ENCODE peak calls at places on chromosomes 5 and 9, in seven cellular contexts. One of them, this sample, is unnamed.

GRCh38 chr5:95020382-95020781 is 264.5 kb downstream of the MCTP1 start:
- DNase-seq in endothelial cell of umbilical vein: no peak
- DNase-seq in uterus: no peak
- DNase-seq in A549: no peak
- DNase-seq in heart left ventricle: no peak
- DNase-seq in ovary: no peak
- DNase-seq in IMR-90: no peak
- DNase-seq in this sample: no peak

GRCh38 chr9:132531187-132531586 is 51.2 kb upstream of the BARHL1 start:
- DNase-seq in endothelial cell of umbilical vein: no peak
- DNase-seq in uterus: no peak
- DNase-seq in A549: no peak
- DNase-seq in heart left ventricle: no peak
- DNase-seq in ovary: no peak
- DNase-seq in IMR-90: no peak
- DNase-seq in this sample: no peak

GRCh38 chr9:19085295-19085694 is 17.4 kb downstream of the HAUS6 start:
- DNase-seq in endothelial cell of umbilical vein: peak
- DNase-seq in uterus: no peak
- DNase-seq in A549: peak
- DNase-seq in heart left ventricle: no peak
- DNase-seq in ovary: no peak
- DNase-seq in IMR-90: no peak
- DNase-seq in this sample: no peak

GRCh38 chr5:113140837-113141661 is 164.5 kb downstream of the DCP2 start:
- DNase-seq in endothelial cell of umbilical vein: no peak
- DNase-seq in uterus: peak
- DNase-seq in A549: no peak
- DNase-seq in heart left ventricle: no peak
- DNase-seq in ovary: no peak
- DNase-seq in IMR-90: peak
- DNase-seq in this sample: peak

GRCh38 chr5:17620627-17621026 is 10.4 kb downstream of the TAF11L12 start:
- DNase-seq in endothelial cell of umbilical vein: no peak
- DNase-seq in uterus: no peak
- DNase-seq in A549: no peak
- DNase-seq in heart left ventricle: no peak
- DNase-seq in ovary: no peak
- DNase-seq in IMR-90: no peak
- DNase-seq in this sample: no peak

GRCh38 chr9:35272989-35273388 is 111.2 kb downstream of the UNC13B start:
- DNase-seq in endothelial cell of umbilical vein: peak
- DNase-seq in uterus: no peak
- DNase-seq in A549: no peak
- DNase-seq in heart left ventricle: no peak
- DNase-seq in ovary: no peak
- DNase-seq in IMR-90: peak
- DNase-seq in this sample: no peak

GRCh38 chr5:173823721-173824567 is 64.2 kb upstream of the CPEB4 start:
- DNase-seq in endothelial cell of umbilical vein: peak
- DNase-seq in uterus: no peak
- DNase-seq in A549: peak
- DNase-seq in heart left ventricle: no peak
- DNase-seq in ovary: peak
- DNase-seq in IMR-90: peak
- DNase-seq in this sample: no peak

GRCh38 chr9:31304576-31304975 is 1079.9 kb upstream of the ACO1 start:
- DNase-seq in endothelial cell of umbilical vein: peak
- DNase-seq in uterus: no peak
- DNase-seq in A549: peak
- DNase-seq in heart left ventricle: no peak
- DNase-seq in ovary: no peak
- DNase-seq in IMR-90: peak
- DNase-seq in this sample: no peak

GRCh38 chr5:1479581-1480188 is 34.4 kb upstream of the SLC6A3 start:
- DNase-seq in endothelial cell of umbilical vein: peak
- DNase-seq in uterus: peak
- DNase-seq in A549: peak
- DNase-seq in heart left ventricle: peak
- DNase-seq in ovary: peak
- DNase-seq in IMR-90: peak
- DNase-seq in this sample: no peak

GRCh38 chr5:139064613-139065012 is 133.6 kb downstream of the SIL1 start:
- DNase-seq in endothelial cell of umbilical vein: no peak
- DNase-seq in uterus: no peak
- DNase-seq in A549: no peak
- DNase-seq in heart left ventricle: no peak
- DNase-seq in ovary: no peak
- DNase-seq in IMR-90: no peak
- DNase-seq in this sample: no peak

GRCh38 chr5:158140120-158140778 is 281.3 kb upstream of the CLINT1 start:
- DNase-seq in endothelial cell of umbilical vein: no peak
- DNase-seq in uterus: peak
- DNase-seq in A549: no peak
- DNase-seq in heart left ventricle: no peak
- DNase-seq in ovary: peak
- DNase-seq in IMR-90: no peak
- DNase-seq in this sample: no peak

GRCh38 chr5:132782101-132782500 is 5.1 kb upstream of the SEPTIN8 start:
- DNase-seq in endothelial cell of umbilical vein: peak
- DNase-seq in uterus: no peak
- DNase-seq in A549: no peak
- DNase-seq in heart left ventricle: no peak
- DNase-seq in ovary: no peak
- DNase-seq in IMR-90: peak
- DNase-seq in this sample: no peak

GRCh38 chr5:127959152-127959764 is 124.3 kb upstream of the SLC12A2 start:
- DNase-seq in endothelial cell of umbilical vein: peak
- DNase-seq in uterus: peak
- DNase-seq in A549: peak
- DNase-seq in heart left ventricle: peak
- DNase-seq in ovary: peak
- DNase-seq in IMR-90: peak
- DNase-seq in this sample: no peak

GRCh38 chr9:132415181-132415580 is 5.2 kb downstream of the CFAP77 start:
- DNase-seq in endothelial cell of umbilical vein: no peak
- DNase-seq in uterus: no peak
- DNase-seq in A549: no peak
- DNase-seq in heart left ventricle: no peak
- DNase-seq in ovary: no peak
- DNase-seq in IMR-90: no peak
- DNase-seq in this sample: no peak

GRCh38 chr5:121851643-121852574 is at the start of gene FTMT:
- DNase-seq in endothelial cell of umbilical vein: no peak
- DNase-seq in uterus: no peak
- DNase-seq in A549: no peak
- DNase-seq in heart left ventricle: peak
- DNase-seq in ovary: no peak
- DNase-seq in IMR-90: no peak
- DNase-seq in this sample: no peak

GRCh38 chr5:130773813-130774212 is 391.2 kb downstream of the HINT1 start:
- DNase-seq in endothelial cell of umbilical vein: no peak
- DNase-seq in uterus: no peak
- DNase-seq in A549: peak
- DNase-seq in heart left ventricle: no peak
- DNase-seq in ovary: no peak
- DNase-seq in IMR-90: no peak
- DNase-seq in this sample: no peak

GRCh38 chr9:128575469-128575868 is 23.1 kb downstream of the SPTAN1 start:
- DNase-seq in endothelial cell of umbilical vein: peak
- DNase-seq in uterus: no peak
- DNase-seq in A549: no peak
- DNase-seq in heart left ventricle: no peak
- DNase-seq in ovary: no peak
- DNase-seq in IMR-90: no peak
- DNase-seq in this sample: no peak

GRCh38 chr9:36572515-36573418 is at the start of gene MELK:
- DNase-seq in endothelial cell of umbilical vein: peak
- DNase-seq in uterus: peak
- DNase-seq in A549: peak
- DNase-seq in heart left ventricle: peak
- DNase-seq in ovary: peak
- DNase-seq in IMR-90: peak
- DNase-seq in this sample: peak

GRCh38 chr9:129316281-129317030 is 138.4 kb upstream of the IER5L start:
- DNase-seq in endothelial cell of umbilical vein: no peak
- DNase-seq in uterus: no peak
- DNase-seq in A549: no peak
- DNase-seq in heart left ventricle: no peak
- DNase-seq in ovary: no peak
- DNase-seq in IMR-90: no peak
- DNase-seq in this sample: peak

GRCh38 chr5:56110646-56111403 is 116.1 kb upstream of the IL6ST start:
- DNase-seq in endothelial cell of umbilical vein: no peak
- DNase-seq in uterus: no peak
- DNase-seq in A549: no peak
- DNase-seq in heart left ventricle: no peak
- DNase-seq in ovary: no peak
- DNase-seq in IMR-90: peak
- DNase-seq in this sample: no peak

DNA sequence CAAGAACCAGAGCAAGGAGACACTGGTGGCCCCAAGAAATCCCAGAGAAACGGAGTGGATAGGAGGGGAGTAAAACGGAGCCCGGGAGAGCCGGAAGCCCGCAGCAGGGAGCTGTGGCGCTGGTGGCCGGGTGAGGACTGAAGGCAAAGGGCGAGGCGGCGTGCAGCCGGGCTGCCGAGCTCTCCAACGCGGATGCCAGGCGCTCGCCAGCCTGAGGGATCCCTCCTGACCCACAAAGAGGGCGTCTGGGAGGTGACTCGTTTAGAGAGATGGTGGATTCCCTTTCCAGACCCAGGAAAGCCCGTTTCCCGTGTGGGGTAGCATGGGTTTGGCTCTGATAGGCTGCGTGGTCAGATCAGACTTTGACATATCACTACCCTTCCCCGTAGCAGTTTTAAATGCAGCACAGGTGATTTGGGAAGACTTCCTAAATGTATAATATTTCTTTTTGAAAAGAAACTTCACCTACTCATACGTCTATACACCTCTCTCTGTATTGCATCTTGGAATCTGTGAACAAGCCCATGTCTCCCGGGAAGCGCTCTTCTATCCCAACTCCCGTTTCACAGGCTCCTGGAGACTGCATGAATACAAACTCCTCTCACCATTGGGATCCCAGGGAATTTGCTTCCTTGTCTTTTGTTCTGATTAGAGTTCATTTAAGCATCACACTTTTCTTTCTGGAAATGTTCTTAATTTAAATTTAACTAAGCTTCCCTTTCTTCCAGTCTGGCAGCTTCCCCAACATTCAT is 158.1 kb downstream of the C9orf152 start:
- DNase-seq in endothelial cell of umbilical vein: no peak
- DNase-seq in uterus: peak
- DNase-seq in A549: no peak
- DNase-seq in heart left ventricle: peak
- DNase-seq in ovary: no peak
- DNase-seq in IMR-90: no peak
- DNase-seq in this sample: no peak
- TF ChIP-seq POLR2A in endothelial cell of umbilical vein: peak
- TF ChIP-seq POLR2A in uterus: no peak
- TF ChIP-seq POLR2A in A549: no peak
- TF ChIP-seq POLR2A in heart left ventricle: no peak
- TF ChIP-seq POLR2A in ovary: no peak
- TF ChIP-seq POLR2A in IMR-90: no peak
- TF ChIP-seq POLR2A in this sample: no peak

GRCh38 chr9:117088786-117089185 is 326.1 kb downstream of the ASTN2 start:
- DNase-seq in endothelial cell of umbilical vein: no peak
- DNase-seq in uterus: no peak
- DNase-seq in A549: no peak
- DNase-seq in heart left ventricle: no peak
- DNase-seq in ovary: no peak
- DNase-seq in IMR-90: no peak
- DNase-seq in this sample: no peak
- TF ChIP-seq CTCF in endothelial cell of umbilical vein: no peak
- TF ChIP-seq CTCF in uterus: no peak
- TF ChIP-seq CTCF in A549: no peak
- TF ChIP-seq CTCF in heart left ventricle: no peak
- TF ChIP-seq CTCF in ovary: no peak
- TF ChIP-seq CTCF in IMR-90: no peak
- TF ChIP-seq CTCF in this sample: no peak

GRCh38 chr5:61332369-61332745 is 299 bp downstream of the ZSWIM6 start:
- DNase-seq in endothelial cell of umbilical vein: no peak
- DNase-seq in uterus: peak
- DNase-seq in A549: no peak
- DNase-seq in heart left ventricle: peak
- DNase-seq in ovary: no peak
- DNase-seq in IMR-90: no peak
- DNase-seq in this sample: no peak

GRCh38 chr5:61331407-61332368 is at the start of gene ZSWIM6:
- DNase-seq in endothelial cell of umbilical vein: peak
- DNase-seq in uterus: peak
- DNase-seq in A549: peak
- DNase-seq in heart left ventricle: peak
- DNase-seq in ovary: peak
- DNase-seq in IMR-90: peak
- DNase-seq in this sample: peak

GRCh38 chr5:61329729-61330128 is 2.3 kb upstream of the ZSWIM6 start:
- DNase-seq in endothelial cell of umbilical vein: peak
- DNase-seq in uterus: no peak
- DNase-seq in A549: no peak
- DNase-seq in heart left ventricle: no peak
- DNase-seq in ovary: no peak
- DNase-seq in IMR-90: peak
- DNase-seq in this sample: no peak

GRCh38 chr5:61330341-61330878 is 1.6 kb upstream of the ZSWIM6 start:
- DNase-seq in endothelial cell of umbilical vein: peak
- DNase-seq in uterus: peak
- DNase-seq in A549: peak
- DNase-seq in heart left ventricle: peak
- DNase-seq in ovary: peak
- DNase-seq in IMR-90: peak
- DNase-seq in this sample: peak

DNA sequence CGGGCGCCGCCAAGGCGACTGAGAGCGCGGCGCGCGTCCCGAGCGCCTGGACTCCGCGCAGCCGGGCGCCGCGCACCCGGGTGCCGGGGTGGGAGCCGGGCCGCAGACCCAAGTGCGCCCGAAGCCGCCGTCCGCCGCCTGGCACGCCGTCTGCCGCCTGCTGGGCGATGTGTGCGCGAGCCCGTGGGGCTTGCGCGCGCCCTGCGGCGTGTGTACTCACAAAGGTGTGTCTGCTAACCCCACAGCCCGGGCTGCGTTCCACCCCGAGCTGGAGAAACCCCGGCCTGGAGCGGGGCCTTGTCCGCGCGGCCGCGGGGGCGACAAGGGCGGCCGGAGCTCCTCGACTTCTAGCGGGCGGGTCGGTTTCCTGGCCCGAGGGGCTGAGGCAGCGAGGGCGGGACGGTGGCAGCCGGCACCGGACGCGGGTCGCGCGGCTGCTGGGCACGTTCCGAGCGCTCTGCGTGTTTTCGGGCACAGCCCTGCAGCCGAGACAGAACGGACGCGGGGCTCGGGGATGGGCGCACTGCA is 1.1 kb upstream of the ZSWIM6 start:
- DNase-seq in endothelial cell of umbilical vein: peak
- DNase-seq in uterus: peak
- DNase-seq in A549: peak
- DNase-seq in heart left ventricle: peak
- DNase-seq in ovary: peak
- DNase-seq in IMR-90: peak
- DNase-seq in this sample: peak
- TF ChIP-seq POLR2A in endothelial cell of umbilical vein: peak
- TF ChIP-seq POLR2A in uterus: no peak
- TF ChIP-seq POLR2A in A549: no peak
- TF ChIP-seq POLR2A in heart left ventricle: no peak
- TF ChIP-seq POLR2A in ovary: no peak
- TF ChIP-seq POLR2A in IMR-90: peak
- TF ChIP-seq POLR2A in this sample: no peak

GRCh38 chr9:115694014-115694413 is 459.6 kb upstream of the PAPPA start:
- DNase-seq in endothelial cell of umbilical vein: no peak
- DNase-seq in uterus: no peak
- DNase-seq in A549: peak
- DNase-seq in heart left ventricle: no peak
- DNase-seq in ovary: no peak
- DNase-seq in IMR-90: peak
- DNase-seq in this sample: no peak
- TF ChIP-seq CTCF in endothelial cell of umbilical vein: no peak
- TF ChIP-seq CTCF in uterus: no peak
- TF ChIP-seq CTCF in A549: peak
- TF ChIP-seq CTCF in heart left ventricle: peak
- TF ChIP-seq CTCF in ovary: no peak
- TF ChIP-seq CTCF in IMR-90: peak
- TF ChIP-seq CTCF in this sample: no peak